ENCODE peak calls at places on chromosomes 5 and 9, in four cellular contexts. K, O, M and J are unnamed samples.

GRCh38 chr5:140828402-140828737 is 610 bp downstream of the PCDHA6 start:
- DNase-seq in K (no peak), O (no peak), M (no peak), J (no peak)

GRCh38 chr5:115605436-115605835 is 3.2 kb upstream of the TICAM2 start:
- DNase-seq in K (no peak), O (no peak), M (no peak), J (no peak)

GRCh38 chr5:96144289-96144688 is 182.6 kb upstream of the ELL2 start:
- DNase-seq in K (no peak), O (peak), M (no peak), J (no peak)

GRCh38 chr5:172931001-172931536 is 28.2 kb upstream of the RPL26L1 start:
- DNase-seq in K (no peak), O (no peak), M (no peak), J (no peak)

GRCh38 chr9:75274781-75275180 is 186.5 kb downstream of the OSTF1 start:
- DNase-seq in K (no peak), O (no peak), M (no peak), J (no peak)

GRCh38 chr5:174106997-174107655 is 61.6 kb downstream of the NSG2 start:
- DNase-seq in K (no peak), O (peak), M (no peak), J (no peak)

GRCh38 chr9:121640076-121640475 is 11.4 kb upstream of the DAB2IP start:
- DNase-seq in K (peak), O (peak), M (peak), J (peak)

GRCh38 chr5:59317023-59317771 is 576.3 kb downstream of the PDE4D start:
- DNase-seq in K (no peak), O (no peak), M (no peak), J (no peak)

GRCh38 chr9:133771486-133772482 is 33.6 kb upstream of the SARDH start:
- DNase-seq in K (no peak), O (peak), M (no peak), J (peak)

GRCh38 chr9:136292591-136293448 is 11.1 kb downstream of the CCDC187 start:
- DNase-seq in K (no peak), O (no peak), M (no peak), J (peak)

GRCh38 chr9:132026932-132027585 is 52.6 kb downstream of the MED27 start:
- DNase-seq in K (no peak), O (no peak), M (no peak), J (no peak)

GRCh38 chr9:35839926-35840325 is 10.9 kb downstream of the TMEM8B start:
- DNase-seq in K (no peak), O (no peak), M (no peak), J (no peak)

GRCh38 chr5:84242286-84242685 is 142.4 kb downstream of the EDIL3 start:
- DNase-seq in K (no peak), O (no peak), M (no peak), J (no peak)

GRCh38 chr5:115815693-115816225 is 700 bp downstream of the CDO1 start:
- DNase-seq in K (peak), O (no peak), M (no peak), J (peak)

GRCh38 chr5:44881266-44881665 is 72.5 kb downstream of the MRPS30 start:
- DNase-seq in K (no peak), O (no peak), M (no peak), J (no peak)

GRCh38 chr5:107450531-107450930 is 220.2 kb downstream of the EFNA5 start:
- DNase-seq in K (no peak), O (no peak), M (no peak), J (no peak)

GRCh38 chr9:132241840-132242620 is 80.2 kb downstream of the NTNG2 start:
- DNase-seq in K (no peak), O (no peak), M (no peak), J (no peak)